ENCODE peak calls at places on chromosomes 16 and 17, in five cellular contexts. L is NCI-H446 treated with DMSO at 0.1 percent for 48 hours, I is A549, J is COR-L47, B is AG09319. O is an unnamed sample.

GRCh38 chr17:35022536-35023063 is 40.9 kb downstream of the RFFL start:
- DNase-seq in L (no peak), I (peak; percentile 82), J (peak; percentile 63), B (peak; percentile 30), O (peak; percentile 67)

GRCh38 chr17:34220776-34221390 is 34.2 kb upstream of the CCL2 start:
- DNase-seq in L (no peak), I (no peak), J (no peak), B (no peak), O (no peak)

GRCh38 chr17:21129023-21129681 is 2.4 kb downstream of the DHRS7B start:
- DNase-seq in L (peak; percentile 0), I (peak; percentile 67), J (peak; percentile 10), B (no peak), O (no peak)

GRCh38 chr16:26795184-26795583 is 271.5 kb upstream of the C16orf82 start:
- DNase-seq in L (no peak), I (no peak), J (no peak), B (no peak), O (no peak)

GRCh38 chr16:86709902-86710601 is 131.7 kb downstream of the FOXL1 start:
- DNase-seq in L (no peak), I (no peak), J (no peak), B (no peak), O (no peak)

GRCh38 chr16:71513302-71513701 is 12.9 kb upstream of the CHST4 start:
- DNase-seq in L (no peak), I (no peak), J (no peak), B (no peak), O (no peak)

GRCh38 chr17:54807331-54807730 is 93.3 kb upstream of the TOM1L1 start:
- DNase-seq in L (no peak), I (no peak), J (no peak), B (no peak), O (no peak)

GRCh38 chr17:1110844-1111598 is 68.8 kb downstream of the ABR start:
- DNase-seq in L (peak; percentile 45), I (peak; percentile 90), J (no peak), B (no peak), O (peak; percentile 49)

GRCh38 chr16:70159355-70160348 is 13.9 kb upstream of the CLEC18C start:
- DNase-seq in L (no peak), I (no peak), J (no peak), B (no peak), O (no peak)

GRCh38 chr17:46872421-46872820 is 21.0 kb downstream of the WNT9B start:
- DNase-seq in L (no peak), I (no peak), J (no peak), B (no peak), O (no peak)

GRCh38 chr16:54459509-54460235 is 173.1 kb upstream of the IRX3 start:
- DNase-seq in L (no peak), I (no peak), J (no peak), B (peak; percentile 56), O (peak; percentile 84)

GRCh38 chr17:7293821-7294613 is 422 bp downstream of the YBX2 start:
- DNase-seq in L (no peak), I (no peak), J (no peak), B (no peak), O (no peak)

GRCh38 chr16:11263737-11264136 is 5.4 kb downstream of the TNP2 start:
- DNase-seq in L (no peak), I (no peak), J (no peak), B (no peak), O (no peak)

GRCh38 chr17:39144414-39144813 is 7.0 kb downstream of the PLXDC1 start:
- DNase-seq in L (peak; percentile 90), I (no peak), J (peak; percentile 50), B (no peak), O (no peak)

GRCh38 chr16:8878523-8878911 is 3.6 kb upstream of the LITAFD start:
- DNase-seq in L (no peak), I (peak; percentile 51), J (no peak), B (no peak), O (peak; percentile 58)

GRCh38 chr17:55777471-55777971 is 26.7 kb downstream of the PCTP start:
- DNase-seq in L (no peak), I (no peak), J (no peak), B (no peak), O (no peak)

GRCh38 chr16:86202760-86203426 is 303.9 kb downstream of the IRF8 start:
- DNase-seq in L (no peak), I (no peak), J (no peak), B (no peak), O (no peak)

GRCh38 chr17:59165933-59166342 is 10.4 kb downstream of the PRR11 start:
- DNase-seq in L (no peak), I (peak; percentile 62), J (peak; percentile 50), B (peak; percentile 19), O (no peak)

GRCh38 chr16:6570520-6570919 is 762.1 kb upstream of the RBFOX1 start:
- DNase-seq in L (no peak), I (no peak), J (no peak), B (no peak), O (no peak)

GRCh38 chr17:27993723-27994310 is 48.7 kb upstream of the NLK start:
- DNase-seq in L (no peak), I (no peak), J (no peak), B (no peak), O (no peak)

GRCh38 chr17:29958947-29959657 is 17.7 kb downstream of the EFCAB5 start:
- DNase-seq in L (no peak), I (peak; percentile 58), J (no peak), B (no peak), O (no peak)

GRCh38 chr16:50195276-50195675 is 42.2 kb downstream of the TENT4B start:
- DNase-seq in L (no peak), I (no peak), J (no peak), B (no peak), O (peak; percentile 14)

GRCh38 chr17:78785663-78786057 is 3.6 kb upstream of the CYTH1 start:
- DNase-seq in L (no peak), I (no peak), J (no peak), B (no peak), O (no peak)